ENCODE peak calls at places on chromosomes 16 and 17, in six cellular contexts. One of them, this sample, is unnamed.

GRCh38 chr17:246226-246625 is 64.8 kb upstream of the DOC2B start:
- DNase-seq in ELF-1: no peak
- DNase-seq in Calu3: no peak
- DNase-seq in NCI-H1417: no peak
- DNase-seq in stimulated activated naive CD8-positive, alpha-beta T cell treated with anti-CD3 and anti-CD28 coated beads, Interleukin-15, Interleukin-2, amounts not matched to agents 100 U/mL and 50 U/mL, for 24 hours: no peak
- DNase-seq in GM18507: no peak
- DNase-seq in this sample: no peak

GRCh38 chr16:27463741-27464662 is 62.0 kb downstream of the IL21R start:
- DNase-seq in ELF-1: no peak
- DNase-seq in Calu3: no peak
- DNase-seq in NCI-H1417: no peak
- DNase-seq in stimulated activated naive CD8-positive, alpha-beta T cell treated with anti-CD3 and anti-CD28 coated beads, Interleukin-15, Interleukin-2, amounts not matched to agents 100 U/mL and 50 U/mL, for 24 hours: peak; percentile 70
- DNase-seq in GM18507: no peak
- DNase-seq in this sample: no peak

GRCh38 chr17:36928450-36929125 is 8.7 kb upstream of the LHX1 start:
- DNase-seq in ELF-1: peak; percentile 33
- DNase-seq in Calu3: no peak
- DNase-seq in NCI-H1417: no peak
- DNase-seq in stimulated activated naive CD8-positive, alpha-beta T cell treated with anti-CD3 and anti-CD28 coated beads, Interleukin-15, Interleukin-2, amounts not matched to agents 100 U/mL and 50 U/mL, for 24 hours: no peak
- DNase-seq in GM18507: no peak
- DNase-seq in this sample: peak; percentile 59

GRCh38 chr16:82629441-82630027 is 2.8 kb downstream of the CDH13 start:
- DNase-seq in ELF-1: peak; percentile 79
- DNase-seq in Calu3: no peak
- DNase-seq in NCI-H1417: no peak
- DNase-seq in stimulated activated naive CD8-positive, alpha-beta T cell treated with anti-CD3 and anti-CD28 coated beads, Interleukin-15, Interleukin-2, amounts not matched to agents 100 U/mL and 50 U/mL, for 24 hours: no peak
- DNase-seq in GM18507: no peak
- DNase-seq in this sample: no peak

GRCh38 chr17:32015245-32016013 is 8.2 kb downstream of the LRRC37B start:
- DNase-seq in ELF-1: no peak
- DNase-seq in Calu3: peak; percentile 28
- DNase-seq in NCI-H1417: peak; percentile 79
- DNase-seq in stimulated activated naive CD8-positive, alpha-beta T cell treated with anti-CD3 and anti-CD28 coated beads, Interleukin-15, Interleukin-2, amounts not matched to agents 100 U/mL and 50 U/mL, for 24 hours: no peak
- DNase-seq in GM18507: no peak
- DNase-seq in this sample: no peak

GRCh38 chr17:43768382-43768781 is 9.8 kb upstream of the SOST start:
- DNase-seq in ELF-1: no peak
- DNase-seq in Calu3: no peak
- DNase-seq in NCI-H1417: no peak
- DNase-seq in stimulated activated naive CD8-positive, alpha-beta T cell treated with anti-CD3 and anti-CD28 coated beads, Interleukin-15, Interleukin-2, amounts not matched to agents 100 U/mL and 50 U/mL, for 24 hours: no peak
- DNase-seq in GM18507: no peak
- DNase-seq in this sample: peak; percentile 44

GRCh38 chr17:59786213-59786535 is 78.7 kb downstream of the VMP1 start:
- DNase-seq in ELF-1: no peak
- DNase-seq in Calu3: no peak
- DNase-seq in NCI-H1417: no peak
- DNase-seq in stimulated activated naive CD8-positive, alpha-beta T cell treated with anti-CD3 and anti-CD28 coated beads, Interleukin-15, Interleukin-2, amounts not matched to agents 100 U/mL and 50 U/mL, for 24 hours: no peak
- DNase-seq in GM18507: no peak
- DNase-seq in this sample: no peak

GRCh38 chr17:17027442-17028058 is 14.7 kb upstream of the MPRIP start:
- DNase-seq in ELF-1: no peak
- DNase-seq in Calu3: no peak
- DNase-seq in NCI-H1417: no peak
- DNase-seq in stimulated activated naive CD8-positive, alpha-beta T cell treated with anti-CD3 and anti-CD28 coated beads, Interleukin-15, Interleukin-2, amounts not matched to agents 100 U/mL and 50 U/mL, for 24 hours: no peak
- DNase-seq in GM18507: no peak
- DNase-seq in this sample: no peak

GRCh38 chr17:68782829-68783228 is 172.4 kb downstream of the ABCA8 start:
- DNase-seq in ELF-1: no peak
- DNase-seq in Calu3: no peak
- DNase-seq in NCI-H1417: no peak
- DNase-seq in stimulated activated naive CD8-positive, alpha-beta T cell treated with anti-CD3 and anti-CD28 coated beads, Interleukin-15, Interleukin-2, amounts not matched to agents 100 U/mL and 50 U/mL, for 24 hours: no peak
- DNase-seq in GM18507: no peak
- DNase-seq in this sample: no peak

GRCh38 chr16:3999479-3999868 is 116.8 kb downstream of the ADCY9 start:
- DNase-seq in ELF-1: peak; percentile 79
- DNase-seq in Calu3: no peak
- DNase-seq in NCI-H1417: no peak
- DNase-seq in stimulated activated naive CD8-positive, alpha-beta T cell treated with anti-CD3 and anti-CD28 coated beads, Interleukin-15, Interleukin-2, amounts not matched to agents 100 U/mL and 50 U/mL, for 24 hours: no peak
- DNase-seq in GM18507: no peak
- DNase-seq in this sample: peak; percentile 67

GRCh38 chr16:2777231-2777902 is at the start of gene ELOB:
- DNase-seq in ELF-1: peak; percentile 74
- DNase-seq in Calu3: peak; percentile 94
- DNase-seq in NCI-H1417: peak; percentile 89
- DNase-seq in stimulated activated naive CD8-positive, alpha-beta T cell treated with anti-CD3 and anti-CD28 coated beads, Interleukin-15, Interleukin-2, amounts not matched to agents 100 U/mL and 50 U/mL, for 24 hours: peak; percentile 93
- DNase-seq in GM18507: peak; percentile 93
- DNase-seq in this sample: peak; percentile 94

GRCh38 chr16:4266372-4266771 is 6.5 kb downstream of the TFAP4 start:
- DNase-seq in ELF-1: peak; percentile 49
- DNase-seq in Calu3: no peak
- DNase-seq in NCI-H1417: no peak
- DNase-seq in stimulated activated naive CD8-positive, alpha-beta T cell treated with anti-CD3 and anti-CD28 coated beads, Interleukin-15, Interleukin-2, amounts not matched to agents 100 U/mL and 50 U/mL, for 24 hours: no peak
- DNase-seq in GM18507: no peak
- DNase-seq in this sample: peak; percentile 72

GRCh38 chr16:9372934-9373890 is 281.8 kb downstream of the HAPSTR1 start:
- DNase-seq in ELF-1: peak; percentile 16
- DNase-seq in Calu3: no peak
- DNase-seq in NCI-H1417: no peak
- DNase-seq in stimulated activated naive CD8-positive, alpha-beta T cell treated with anti-CD3 and anti-CD28 coated beads, Interleukin-15, Interleukin-2, amounts not matched to agents 100 U/mL and 50 U/mL, for 24 hours: no peak
- DNase-seq in GM18507: no peak
- DNase-seq in this sample: peak; percentile 61

GRCh38 chr17:77441130-77441920 is 300.6 kb downstream of the SEC14L1 start:
- DNase-seq in ELF-1: no peak
- DNase-seq in Calu3: no peak
- DNase-seq in NCI-H1417: no peak
- DNase-seq in stimulated activated naive CD8-positive, alpha-beta T cell treated with anti-CD3 and anti-CD28 coated beads, Interleukin-15, Interleukin-2, amounts not matched to agents 100 U/mL and 50 U/mL, for 24 hours: peak; percentile 77
- DNase-seq in GM18507: no peak
- DNase-seq in this sample: no peak

GRCh38 chr17:14307560-14308024 is 6.7 kb downstream of the HS3ST3B1 start:
- DNase-seq in ELF-1: no peak
- DNase-seq in Calu3: no peak
- DNase-seq in NCI-H1417: no peak
- DNase-seq in stimulated activated naive CD8-positive, alpha-beta T cell treated with anti-CD3 and anti-CD28 coated beads, Interleukin-15, Interleukin-2, amounts not matched to agents 100 U/mL and 50 U/mL, for 24 hours: no peak
- DNase-seq in GM18507: no peak
- DNase-seq in this sample: no peak

GRCh38 chr17:75693500-75694481 is 26.7 kb downstream of the SAP30BP start:
- DNase-seq in ELF-1: peak; percentile 67
- DNase-seq in Calu3: peak; percentile 30
- DNase-seq in NCI-H1417: no peak
- DNase-seq in stimulated activated naive CD8-positive, alpha-beta T cell treated with anti-CD3 and anti-CD28 coated beads, Interleukin-15, Interleukin-2, amounts not matched to agents 100 U/mL and 50 U/mL, for 24 hours: no peak
- DNase-seq in GM18507: no peak
- DNase-seq in this sample: peak; percentile 92

GRCh38 chr17:80259642-80260535 is 763 bp upstream of the RNF213 start:
- DNase-seq in ELF-1: peak; percentile 80
- DNase-seq in Calu3: peak; percentile 81
- DNase-seq in NCI-H1417: peak; percentile 73
- DNase-seq in stimulated activated naive CD8-positive, alpha-beta T cell treated with anti-CD3 and anti-CD28 coated beads, Interleukin-15, Interleukin-2, amounts not matched to agents 100 U/mL and 50 U/mL, for 24 hours: peak; percentile 81
- DNase-seq in GM18507: peak; percentile 61
- DNase-seq in this sample: peak; percentile 94

GRCh38 chr17:9890124-9890523 is 14.9 kb downstream of the RCVRN start:
- DNase-seq in ELF-1: peak; percentile 91
- DNase-seq in Calu3: peak; percentile 37
- DNase-seq in NCI-H1417: no peak
- DNase-seq in stimulated activated naive CD8-positive, alpha-beta T cell treated with anti-CD3 and anti-CD28 coated beads, Interleukin-15, Interleukin-2, amounts not matched to agents 100 U/mL and 50 U/mL, for 24 hours: peak; percentile 23
- DNase-seq in GM18507: peak; percentile 20
- DNase-seq in this sample: peak; percentile 96

This sample was measured in endodermal cell.